ENCODE peak calls at places on chromosomes 13 and 19, in seven cellular contexts. One of them, this sample, is unnamed.

GRCh38 chr13:73223372-73223781 is 164.6 kb downstream of the KLF5 start:
- DNase-seq in CD4-positive, alpha-beta T cell: no peak
- DNase-seq in endothelial cell: no peak
- DNase-seq in breast epithelium: no peak
- DNase-seq in H1: no peak
- DNase-seq in heart left ventricle: no peak
- DNase-seq in lower leg skin: no peak
- DNase-seq in this sample: no peak

GRCh38 chr19:19268453-19269385 is 4.4 kb downstream of the TM6SF2 start:
- DNase-seq in CD4-positive, alpha-beta T cell: no peak
- DNase-seq in endothelial cell: no peak
- DNase-seq in breast epithelium: no peak
- DNase-seq in H1: no peak
- DNase-seq in heart left ventricle: no peak
- DNase-seq in lower leg skin: no peak
- DNase-seq in this sample: no peak

GRCh38 chr19:23699521-23699860 is 12.5 kb upstream of the ZNF675 start:
- DNase-seq in CD4-positive, alpha-beta T cell: no peak
- DNase-seq in endothelial cell: no peak
- DNase-seq in breast epithelium: no peak
- DNase-seq in H1: no peak
- DNase-seq in heart left ventricle: no peak
- DNase-seq in lower leg skin: no peak
- DNase-seq in this sample: no peak

GRCh38 chr13:40149611-40150283 is 494.3 kb downstream of the COG6 start:
- DNase-seq in CD4-positive, alpha-beta T cell: no peak
- DNase-seq in endothelial cell: no peak
- DNase-seq in breast epithelium: no peak
- DNase-seq in H1: no peak
- DNase-seq in heart left ventricle: peak; percentile 39
- DNase-seq in lower leg skin: no peak
- DNase-seq in this sample: peak; percentile 68

GRCh38 chr13:111626371-111627305 is 306.2 kb downstream of the TEX29 start:
- DNase-seq in CD4-positive, alpha-beta T cell: no peak
- DNase-seq in endothelial cell: no peak
- DNase-seq in breast epithelium: no peak
- DNase-seq in H1: no peak
- DNase-seq in heart left ventricle: no peak
- DNase-seq in lower leg skin: peak; percentile 82
- DNase-seq in this sample: peak; percentile 57

GRCh38 chr13:29077051-29077813 is 257.1 kb downstream of the MTUS2 start:
- DNase-seq in CD4-positive, alpha-beta T cell: no peak
- DNase-seq in endothelial cell: no peak
- DNase-seq in breast epithelium: no peak
- DNase-seq in H1: no peak
- DNase-seq in heart left ventricle: no peak
- DNase-seq in lower leg skin: no peak
- DNase-seq in this sample: no peak

GRCh38 chr13:50129923-50130685 is 114.9 kb downstream of the KCNRG start:
- DNase-seq in CD4-positive, alpha-beta T cell: peak; percentile 32
- DNase-seq in endothelial cell: peak; percentile 43
- DNase-seq in breast epithelium: no peak
- DNase-seq in H1: no peak
- DNase-seq in heart left ventricle: peak; percentile 52
- DNase-seq in lower leg skin: peak; percentile 93
- DNase-seq in this sample: no peak

GRCh38 chr13:99390601-99391000 is 83.4 kb upstream of the GPR183 start:
- DNase-seq in CD4-positive, alpha-beta T cell: no peak
- DNase-seq in endothelial cell: no peak
- DNase-seq in breast epithelium: no peak
- DNase-seq in H1: no peak
- DNase-seq in heart left ventricle: no peak
- DNase-seq in lower leg skin: peak; percentile 71
- DNase-seq in this sample: no peak

GRCh38 chr13:25037057-25037813 is 58.7 kb upstream of the PABPC3 start:
- DNase-seq in CD4-positive, alpha-beta T cell: no peak
- DNase-seq in endothelial cell: peak; percentile 63
- DNase-seq in breast epithelium: no peak
- DNase-seq in H1: no peak
- DNase-seq in heart left ventricle: peak; percentile 28
- DNase-seq in lower leg skin: no peak
- DNase-seq in this sample: no peak

GRCh38 chr19:46610851-46611770 is 10.0 kb downstream of the CALM3 start:
- DNase-seq in CD4-positive, alpha-beta T cell: peak; percentile 28
- DNase-seq in endothelial cell: no peak
- DNase-seq in breast epithelium: no peak
- DNase-seq in H1: no peak
- DNase-seq in heart left ventricle: no peak
- DNase-seq in lower leg skin: peak; percentile 79
- DNase-seq in this sample: no peak

GRCh38 chr13:97975851-97976550 is 22.5 kb downstream of the IPO5 start:
- DNase-seq in CD4-positive, alpha-beta T cell: peak; percentile 92
- DNase-seq in endothelial cell: peak; percentile 93
- DNase-seq in breast epithelium: no peak
- DNase-seq in H1: peak; percentile 73
- DNase-seq in heart left ventricle: peak; percentile 92
- DNase-seq in lower leg skin: peak; percentile 97
- DNase-seq in this sample: peak; percentile 85

GRCh38 chr13:41356788-41357187 is 45.7 kb downstream of the NAA16 start:
- DNase-seq in CD4-positive, alpha-beta T cell: peak; percentile 44
- DNase-seq in endothelial cell: no peak
- DNase-seq in breast epithelium: no peak
- DNase-seq in H1: no peak
- DNase-seq in heart left ventricle: no peak
- DNase-seq in lower leg skin: no peak
- DNase-seq in this sample: no peak

GRCh38 chr13:31051999-31052398 is 109.7 kb downstream of the HSPH1 start:
- DNase-seq in CD4-positive, alpha-beta T cell: no peak
- DNase-seq in endothelial cell: peak; percentile 19
- DNase-seq in breast epithelium: no peak
- DNase-seq in H1: no peak
- DNase-seq in heart left ventricle: no peak
- DNase-seq in lower leg skin: peak; percentile 12
- DNase-seq in this sample: no peak

GRCh38 chr13:111281751-111282311 is 38.6 kb upstream of the TEX29 start:
- DNase-seq in CD4-positive, alpha-beta T cell: no peak
- DNase-seq in endothelial cell: no peak
- DNase-seq in breast epithelium: no peak
- DNase-seq in H1: no peak
- DNase-seq in heart left ventricle: peak; percentile 54
- DNase-seq in lower leg skin: no peak
- DNase-seq in this sample: no peak

GRCh38 chr13:23822252-23822824 is 66.9 kb downstream of the MIPEP start:
- DNase-seq in CD4-positive, alpha-beta T cell: no peak
- DNase-seq in endothelial cell: no peak
- DNase-seq in breast epithelium: no peak
- DNase-seq in H1: no peak
- DNase-seq in heart left ventricle: no peak
- DNase-seq in lower leg skin: no peak
- DNase-seq in this sample: no peak

GRCh38 chr13:20127563-20128458 is 33.0 kb downstream of the GJA3 start:
- DNase-seq in CD4-positive, alpha-beta T cell: peak; percentile 28
- DNase-seq in endothelial cell: peak; percentile 51
- DNase-seq in breast epithelium: peak; percentile 60
- DNase-seq in H1: no peak
- DNase-seq in heart left ventricle: peak; percentile 77
- DNase-seq in lower leg skin: peak; percentile 92
- DNase-seq in this sample: peak; percentile 75

GRCh38 chr19:30330266-30330665 is 41.9 kb upstream of the ZNF536 start:
- DNase-seq in CD4-positive, alpha-beta T cell: no peak
- DNase-seq in endothelial cell: no peak
- DNase-seq in breast epithelium: no peak
- DNase-seq in H1: no peak
- DNase-seq in heart left ventricle: no peak
- DNase-seq in lower leg skin: peak; percentile 37
- DNase-seq in this sample: no peak

GRCh38 chr13:30679483-30680330 is 55.6 kb upstream of the ALOX5AP start:
- DNase-seq in CD4-positive, alpha-beta T cell: peak; percentile 25
- DNase-seq in endothelial cell: peak; percentile 37
- DNase-seq in breast epithelium: no peak
- DNase-seq in H1: no peak
- DNase-seq in heart left ventricle: no peak
- DNase-seq in lower leg skin: no peak
- DNase-seq in this sample: no peak

GRCh38 chr19:30880551-30880950 is 468.7 kb downstream of the TSHZ3 start:
- DNase-seq in CD4-positive, alpha-beta T cell: no peak
- DNase-seq in endothelial cell: no peak
- DNase-seq in breast epithelium: no peak
- DNase-seq in H1: no peak
- DNase-seq in heart left ventricle: no peak
- DNase-seq in lower leg skin: peak; percentile 59
- DNase-seq in this sample: no peak

GRCh38 chr19:18662972-18663732 is 20.3 kb upstream of the CRTC1 start:
- DNase-seq in CD4-positive, alpha-beta T cell: no peak
- DNase-seq in endothelial cell: no peak
- DNase-seq in breast epithelium: no peak
- DNase-seq in H1: no peak
- DNase-seq in heart left ventricle: no peak
- DNase-seq in lower leg skin: no peak
- DNase-seq in this sample: no peak

GRCh38 chr13:30805603-30806011 is 70.3 kb downstream of the ALOX5AP start:
- DNase-seq in CD4-positive, alpha-beta T cell: no peak
- DNase-seq in endothelial cell: no peak
- DNase-seq in breast epithelium: peak; percentile 69
- DNase-seq in H1: no peak
- DNase-seq in heart left ventricle: no peak
- DNase-seq in lower leg skin: peak; percentile 88
- DNase-seq in this sample: no peak

GRCh38 chr19:20038358-20039202 is 725 bp downstream of the ZNF682 start:
- DNase-seq in CD4-positive, alpha-beta T cell: no peak
- DNase-seq in endothelial cell: no peak
- DNase-seq in breast epithelium: no peak
- DNase-seq in H1: no peak
- DNase-seq in heart left ventricle: no peak
- DNase-seq in lower leg skin: no peak
- DNase-seq in this sample: no peak

GRCh38 chr13:99677388-99677951 is 176.2 kb downstream of the TM9SF2 start:
- DNase-seq in CD4-positive, alpha-beta T cell: no peak
- DNase-seq in endothelial cell: no peak
- DNase-seq in breast epithelium: no peak
- DNase-seq in H1: no peak
- DNase-seq in heart left ventricle: no peak
- DNase-seq in lower leg skin: no peak
- DNase-seq in this sample: no peak

GRCh38 chr19:12733369-12733896 is 1.1 kb downstream of the TRIR start:
- DNase-seq in CD4-positive, alpha-beta T cell: peak; percentile 25
- DNase-seq in endothelial cell: no peak
- DNase-seq in breast epithelium: no peak
- DNase-seq in H1: no peak
- DNase-seq in heart left ventricle: no peak
- DNase-seq in lower leg skin: no peak
- DNase-seq in this sample: no peak
- TF ChIP-seq CTCF in CD4-positive, alpha-beta T cell: no peak
- TF ChIP-seq CTCF in endothelial cell: peak; percentile 12
- TF ChIP-seq CTCF in breast epithelium: no peak
- TF ChIP-seq CTCF in H1: peak; percentile 46
- TF ChIP-seq CTCF in heart left ventricle: peak; percentile 21
- TF ChIP-seq CTCF in lower leg skin: no peak
- TF ChIP-seq CTCF in this sample: no peak

GRCh38 chr13:94660695-94661324 is 51.5 kb downstream of the SOX21 start:
- DNase-seq in CD4-positive, alpha-beta T cell: no peak
- DNase-seq in endothelial cell: peak; percentile 15
- DNase-seq in breast epithelium: no peak
- DNase-seq in H1: no peak
- DNase-seq in heart left ventricle: no peak
- DNase-seq in lower leg skin: no peak
- DNase-seq in this sample: no peak
- TF ChIP-seq CTCF in CD4-positive, alpha-beta T cell: no peak
- TF ChIP-seq CTCF in endothelial cell: no peak
- TF ChIP-seq CTCF in breast epithelium: no peak
- TF ChIP-seq CTCF in H1: peak; percentile 8
- TF ChIP-seq CTCF in heart left ventricle: no peak
- TF ChIP-seq CTCF in lower leg skin: no peak
- TF ChIP-seq CTCF in this sample: peak; percentile 16

GRCh38 chr19:8320564-8321066 is 560 bp downstream of the NDUFA7 start:
- DNase-seq in CD4-positive, alpha-beta T cell: no peak
- DNase-seq in endothelial cell: peak; percentile 37
- DNase-seq in breast epithelium: no peak
- DNase-seq in H1: no peak
- DNase-seq in heart left ventricle: no peak
- DNase-seq in lower leg skin: no peak
- DNase-seq in this sample: no peak

GRCh38 chr19:8321760-8322637 is 703 bp downstream of the RPS28 start:
- DNase-seq in CD4-positive, alpha-beta T cell: no peak
- DNase-seq in endothelial cell: no peak
- DNase-seq in breast epithelium: no peak
- DNase-seq in H1: no peak
- DNase-seq in heart left ventricle: no peak
- DNase-seq in lower leg skin: no peak
- DNase-seq in this sample: no peak

GRCh38 chr19:8319807-8320520 is 1.2 kb downstream of the NDUFA7 start:
- DNase-seq in CD4-positive, alpha-beta T cell: no peak
- DNase-seq in endothelial cell: no peak
- DNase-seq in breast epithelium: no peak
- DNase-seq in H1: no peak
- DNase-seq in heart left ventricle: no peak
- DNase-seq in lower leg skin: no peak
- DNase-seq in this sample: no peak

GRCh38 chr19:8322638-8322997 is 1.3 kb downstream of the RPS28 start:
- DNase-seq in CD4-positive, alpha-beta T cell: no peak
- DNase-seq in endothelial cell: no peak
- DNase-seq in breast epithelium: no peak
- DNase-seq in H1: no peak
- DNase-seq in heart left ventricle: no peak
- DNase-seq in lower leg skin: no peak
- DNase-seq in this sample: no peak

DNA sequence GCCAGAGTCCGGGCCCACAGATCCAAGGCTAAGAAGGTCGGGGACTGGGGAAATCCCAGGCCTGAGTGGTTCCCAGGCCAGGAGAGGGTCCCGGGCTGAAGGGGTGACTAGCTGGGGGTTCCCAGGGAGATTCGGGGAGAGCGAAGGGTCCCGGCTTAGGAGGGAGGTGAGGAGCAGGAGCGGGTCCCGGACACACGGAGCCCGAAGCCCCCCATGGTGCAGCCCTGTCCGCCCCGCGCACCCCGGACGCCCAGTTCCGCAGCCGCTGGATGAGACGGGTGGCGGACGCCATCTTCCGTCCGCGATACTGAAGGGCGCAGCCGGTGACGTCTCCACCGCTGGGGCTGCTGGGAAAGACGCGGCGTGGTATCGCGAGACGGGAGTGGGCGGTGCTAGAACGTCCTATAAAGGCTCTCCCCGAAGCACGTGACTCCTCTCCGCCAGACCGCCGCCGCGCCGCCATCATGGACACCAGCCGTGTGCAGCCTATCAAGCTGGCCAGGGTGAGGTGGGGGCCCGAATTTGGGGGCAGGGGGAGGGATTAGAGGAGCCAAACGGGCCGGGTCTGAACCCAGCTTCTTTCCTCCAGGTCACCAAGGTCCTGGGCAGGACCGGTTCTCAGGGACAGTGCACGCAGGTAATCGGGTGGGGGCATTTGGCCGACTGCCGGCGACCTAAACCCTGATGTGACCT is at the start of the genes NDUFA7 and RPS28:
- DNase-seq in CD4-positive, alpha-beta T cell: peak; percentile 96
- DNase-seq in endothelial cell: peak; percentile 96
- DNase-seq in breast epithelium: peak; percentile 98
- DNase-seq in H1: peak; percentile 87
- DNase-seq in heart left ventricle: peak; percentile 96
- DNase-seq in lower leg skin: peak; percentile 100
- DNase-seq in this sample: peak; percentile 97
- TF ChIP-seq CTCF in CD4-positive, alpha-beta T cell: peak; percentile 16
- TF ChIP-seq CTCF in endothelial cell: no peak
- TF ChIP-seq CTCF in breast epithelium: no peak
- TF ChIP-seq CTCF in H1: peak; percentile 18
- TF ChIP-seq CTCF in heart left ventricle: peak; percentile 40
- TF ChIP-seq CTCF in lower leg skin: peak; percentile 7
- TF ChIP-seq CTCF in this sample: no peak

GRCh38 chr13:27813826-27814225 is 21.5 kb downstream of the GSX1 start:
- DNase-seq in CD4-positive, alpha-beta T cell: no peak
- DNase-seq in endothelial cell: no peak
- DNase-seq in breast epithelium: no peak
- DNase-seq in H1: no peak
- DNase-seq in heart left ventricle: no peak
- DNase-seq in lower leg skin: no peak
- DNase-seq in this sample: no peak
- TF ChIP-seq CTCF in CD4-positive, alpha-beta T cell: no peak
- TF ChIP-seq CTCF in endothelial cell: no peak
- TF ChIP-seq CTCF in breast epithelium: no peak
- TF ChIP-seq CTCF in H1: no peak
- TF ChIP-seq CTCF in heart left ventricle: no peak
- TF ChIP-seq CTCF in lower leg skin: no peak
- TF ChIP-seq CTCF in this sample: no peak